ENCODE peak calls at places on chromosome 15, in ten cellular contexts. P is mesenchymal stem cell; Y is brain microvascular endothelial cell; J is heart right ventricle; G is psoas muscle; A is CD4-positive, CD25-positive, alpha-beta regulatory T cell; X is heart left ventricle; L is SJCRH30; H is upper lobe of right lung; O is cardiac muscle cell. C is an unnamed sample. For H3K27me3, the result is how much of the 10 kb centered on the place peaks cover.

GRCh38 chr15:82021992-82022391 is 23.8 kb downstream of the MEX3B start:
- DNase-seq in A (no peak), G (no peak), X (no peak), H (no peak), L (peak), O (peak), J (no peak), Y (peak), P (peak), C (no peak)

GRCh38 chr15:28208583-28208982 is 109.5 kb upstream of the OCA2 start:
- DNase-seq in H (no peak), L (no peak), J (no peak), Y (no peak), X (no peak), G (no peak), A (no peak), P (no peak), O (no peak), C (no peak)

GRCh38 chr15:31147943-31148621 is 46.6 kb upstream of the TRPM1 start:
- DNase-seq in J (no peak), Y (no peak), X (no peak), G (no peak), A (no peak), P (no peak), O (no peak), H (no peak), L (no peak), C (no peak)

GRCh38 chr15:65841121-65841930 is 28.0 kb upstream of the RAB11A start:
- DNase-seq in O (no peak), H (peak), Y (peak), P (no peak), X (no peak), G (no peak), L (peak), A (no peak), J (no peak), C (no peak)

GRCh38 chr15:42165081-42165480 is 8.6 kb upstream of the PLA2G4F start:
- DNase-seq in P (no peak), A (no peak), L (no peak), G (no peak), J (no peak), Y (no peak), O (no peak), X (no peak), H (no peak), C (no peak)

GRCh38 chr15:40942337-40942854 is 10.9 kb upstream of the CHAC1 start:
- DNase-seq in G (no peak), Y (no peak), A (peak), J (no peak), O (no peak), H (no peak), P (peak), L (no peak), X (peak), C (no peak)

GRCh38 chr15:80484312-80484981 is 80.3 kb downstream of the ARNT2 start:
- DNase-seq in L (no peak), X (no peak), A (no peak), Y (no peak), G (no peak), H (no peak), J (no peak), O (no peak), P (no peak), C (no peak)

GRCh38 chr15:100021653-100022052 is 288.4 kb upstream of the LYSMD4 start:
- DNase-seq in X (no peak), L (no peak), H (no peak), Y (no peak), A (no peak), G (peak), O (no peak), J (peak), P (no peak), C (no peak)

GRCh38 chr15:41971089-41971892 is 1.1 kb downstream of the EHD4 start:
- DNase-seq in Y (peak), L (peak), J (peak), A (peak), P (peak), H (peak), X (peak), G (peak), O (peak), C (peak)

GRCh38 chr15:33551860-33552259 is 241.1 kb downstream of the RYR3 start:
- DNase-seq in L (no peak), G (no peak), A (no peak), O (no peak), P (no peak), H (no peak), Y (no peak), X (no peak), J (no peak), C (no peak)

GRCh38 chr15:49620658-49621326 is at the start of the genes DTWD1 and FAM227B:
- DNase-seq in G (peak), J (peak), A (peak), P (peak), L (peak), Y (peak), X (peak), O (peak), H (peak), C (peak)

GRCh38 chr15:70486451-70487379 is 276.6 kb downstream of the UACA start:
- DNase-seq in J (no peak), Y (peak), X (peak), A (no peak), L (no peak), G (peak), P (peak), H (peak), O (no peak), C (no peak)

GRCh38 chr15:36896949-36897348 is 203.4 kb downstream of the MEIS2 start:
- DNase-seq in P (no peak), A (no peak), H (no peak), L (no peak), G (no peak), Y (no peak), O (peak), J (no peak), X (no peak), C (peak)

GRCh38 chr15:78061963-78062427 is 15.5 kb downstream of the TBC1D2B start:
- DNase-seq in A (peak), Y (peak), J (no peak), X (no peak), O (peak), H (no peak), G (no peak), P (peak), L (peak), C (peak)
- H3K27me3 ChIP-seq in A (under half), Y (under half), J (under half), X (under half), O (under half), H (under half), G (under half), P (under half), L (under half), C (under half)

GRCh38 chr15:87609474-87609873 is 647.1 kb downstream of the NTRK3 start:
- DNase-seq in O (no peak), L (no peak), H (no peak), A (no peak), P (peak), J (no peak), X (no peak), Y (peak), G (no peak), C (no peak)
- H3K27ac ChIP-seq in O (no peak), L (no peak), H (no peak), A (no peak), P (peak), J (peak), X (peak), Y (peak), G (no peak), C (no peak)

GRCh38 chr15:51493892-51494291 is 128.7 kb downstream of the DMXL2 start:
- DNase-seq in H (no peak), J (no peak), O (no peak), Y (no peak), X (no peak), L (no peak), P (peak), G (no peak), A (no peak), C (peak)

GRCh38 chr15:51491941-51492340 is 130.6 kb downstream of the DMXL2 start:
- DNase-seq in J (no peak), A (no peak), Y (no peak), O (no peak), H (no peak), P (no peak), X (no peak), L (no peak), G (no peak), C (no peak)

GRCh38 chr15:51497806-51498205 is 124.8 kb downstream of the DMXL2 start:
- DNase-seq in O (no peak), G (no peak), Y (peak), L (no peak), X (no peak), A (no peak), J (no peak), P (no peak), H (no peak), C (no peak)

GRCh38 chr15:51492528-51492927 is 130.0 kb downstream of the DMXL2 start:
- DNase-seq in H (no peak), Y (no peak), A (no peak), P (no peak), L (no peak), G (no peak), X (no peak), O (no peak), J (no peak), C (peak)

GRCh38 chr15:51494411-51495314 is 127.9 kb downstream of the DMXL2 start:
- DNase-seq in G (no peak), O (no peak), H (no peak), P (peak), A (no peak), Y (peak), J (no peak), X (no peak), L (no peak), C (no peak)
- H3K4me3 ChIP-seq in G (no peak), O (no peak), H (no peak), P (no peak), A (no peak), Y (no peak), J (no peak), X (no peak), L (no peak), C (no peak)

DNA sequence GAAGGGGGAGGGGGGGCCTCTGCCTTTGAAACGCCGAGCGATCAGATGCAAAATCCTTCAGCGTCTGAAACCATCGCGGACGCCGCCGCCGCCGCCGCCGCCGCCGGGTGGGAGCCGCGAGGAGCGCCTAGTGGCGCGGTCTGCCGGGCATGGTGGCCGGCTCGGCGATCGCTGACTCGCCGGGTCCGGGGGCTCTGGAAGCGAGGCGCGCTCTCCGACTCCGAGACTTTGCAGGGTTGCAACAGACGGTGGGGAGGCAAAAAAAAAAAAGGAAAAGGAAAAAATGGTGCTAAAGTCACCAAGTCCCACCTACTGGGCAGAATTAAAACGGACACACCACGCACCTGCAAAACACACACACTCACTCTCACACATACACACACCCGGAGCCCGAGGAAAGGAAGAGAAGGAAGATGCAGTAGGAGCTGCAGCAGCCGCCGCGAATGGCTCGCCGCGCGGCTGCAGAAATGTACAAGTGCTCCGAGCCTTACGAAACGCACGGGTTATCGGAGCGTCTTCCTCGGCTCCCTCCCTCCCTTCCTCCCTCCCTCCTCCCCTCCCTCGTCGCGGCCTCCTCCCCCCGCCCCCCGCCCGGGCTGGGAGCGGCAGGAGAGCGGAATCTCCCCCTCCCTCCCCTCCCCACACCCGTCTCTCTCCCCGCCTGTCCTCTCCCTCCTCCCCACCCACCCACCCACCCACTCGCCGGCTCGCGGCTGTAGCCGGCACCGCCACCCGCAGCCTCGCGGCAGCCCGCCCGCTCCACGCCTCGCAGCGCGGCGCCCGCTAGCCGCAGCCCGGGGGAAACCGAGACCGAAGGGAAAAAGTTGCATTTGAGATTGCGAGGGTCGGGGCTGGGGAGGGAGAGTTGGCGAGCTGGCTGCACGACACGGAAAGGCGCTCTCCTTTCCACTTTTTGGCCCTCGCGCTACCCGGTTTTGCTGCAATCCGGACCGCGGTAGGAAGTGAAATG is at the start of gene NTRK3:
- DNase-seq in G (no peak), J (no peak), X (no peak), Y (no peak), L (no peak), O (peak), H (peak), P (peak), A (no peak), C (no peak)
- H3K27me3 ChIP-seq in G (half or more), J (half or more), X (under half), Y (under half), L (under half), O (half or more), H (under half), P (half or more), A (under half), C (under half)

C was measured in small intestine.